ENCODE peak calls at places on chromosome 9, in seven cellular contexts. Y, O, L, M, U, T and H are unnamed samples.
A peak's percentile ranks its signal among the peaks of the same experiment; 100 is the strongest.

GRCh38 chr9:114289571-114290481 is 33.1 kb upstream of the ORM1 start:
- DNase-seq in Y (no peak), O (no peak), L (no peak), M (peak; percentile 32), U (no peak), T (no peak), H (peak; percentile 75)

GRCh38 chr9:76045217-76045616 is 154.7 kb downstream of the PCSK5 start:
- DNase-seq in Y (no peak), O (no peak), L (no peak), M (no peak), U (no peak), T (no peak), H (no peak)

GRCh38 chr9:3900673-3901318 is 375.0 kb upstream of the RFX3 start:
- DNase-seq in Y (no peak), O (no peak), L (no peak), M (peak; percentile 62), U (no peak), T (no peak), H (no peak)

GRCh38 chr9:2014696-2015580 is at the start of gene SMARCA2:
- DNase-seq in Y (peak; percentile 96), O (peak; percentile 95), L (peak; percentile 97), M (peak; percentile 99), U (peak; percentile 84), T (peak; percentile 93), H (peak; percentile 98)

GRCh38 chr9:115765060-115765459 is 388.5 kb upstream of the PAPPA start:
- DNase-seq in Y (no peak), O (no peak), L (no peak), M (no peak), U (no peak), T (no peak), H (no peak)

GRCh38 chr9:84340535-84340934 is at the start of gene SLC28A3:
- DNase-seq in Y (peak; percentile 29), O (no peak), L (no peak), M (no peak), U (no peak), T (no peak), H (no peak)

GRCh38 chr9:15513335-15513734 is 2.6 kb upstream of the PSIP1 start:
- DNase-seq in Y (no peak), O (no peak), L (peak; percentile 27), M (no peak), U (no peak), T (peak; percentile 50), H (no peak)

GRCh38 chr9:76893395-76893932 is 12.4 kb downstream of the PRUNE2 start:
- DNase-seq in Y (no peak), O (no peak), L (no peak), M (no peak), U (no peak), T (no peak), H (no peak)

GRCh38 chr9:100322954-100323536 is 29.7 kb downstream of the TEX10 start:
- DNase-seq in Y (peak; percentile 38), O (no peak), L (peak; percentile 72), M (no peak), U (no peak), T (peak; percentile 44), H (no peak)

GRCh38 chr9:16726718-16727451 is 143.6 kb downstream of the BNC2 start:
- DNase-seq in Y (peak; percentile 62), O (peak; percentile 64), L (peak; percentile 94), M (peak; percentile 79), U (no peak), T (peak; percentile 71), H (peak; percentile 93)

GRCh38 chr9:76456202-76456926 is 2.6 kb upstream of the GCNT1 start:
- DNase-seq in Y (peak; percentile 86), O (no peak), L (peak; percentile 28), M (no peak), U (no peak), T (peak; percentile 7), H (no peak)

GRCh38 chr9:36980148-36980974 is 53.7 kb downstream of the PAX5 start:
- DNase-seq in Y (no peak), O (no peak), L (no peak), M (no peak), U (no peak), T (peak; percentile 48), H (no peak)

GRCh38 chr9:93088656-93089015 is 7.4 kb upstream of the CARD19 start:
- DNase-seq in Y (no peak), O (no peak), L (no peak), M (peak; percentile 9), U (no peak), T (no peak), H (peak; percentile 38)

GRCh38 chr9:81037889-81038288 is 651.5 kb downstream of the TLE1 start:
- DNase-seq in Y (no peak), O (no peak), L (no peak), M (no peak), U (no peak), T (no peak), H (no peak)

GRCh38 chr9:70044450-70045307 is 1.0 kb downstream of the MAMDC2 start:
- DNase-seq in Y (peak; percentile 31), O (no peak), L (peak; percentile 57), M (no peak), U (no peak), T (no peak), H (no peak)

GRCh38 chr9:77756449-77756848 is 108.3 kb upstream of the GNA14 start:
- DNase-seq in Y (no peak), O (no peak), L (peak; percentile 26), M (no peak), U (no peak), T (peak; percentile 37), H (no peak)

GRCh38 chr9:26356491-26356890 is 536.1 kb downstream of the CAAP1 start:
- DNase-seq in Y (no peak), O (no peak), L (no peak), M (no peak), U (no peak), T (no peak), H (no peak)

GRCh38 chr9:882416-882931 is 41.0 kb downstream of the DMRT1 start:
- DNase-seq in Y (no peak), O (no peak), L (no peak), M (no peak), U (no peak), T (no peak), H (no peak)
- TF ChIP-seq CTCF in Y (no peak), O (no peak), L (no peak), M (no peak), U (no peak), T (peak; percentile 36), H (no peak)

DNA sequence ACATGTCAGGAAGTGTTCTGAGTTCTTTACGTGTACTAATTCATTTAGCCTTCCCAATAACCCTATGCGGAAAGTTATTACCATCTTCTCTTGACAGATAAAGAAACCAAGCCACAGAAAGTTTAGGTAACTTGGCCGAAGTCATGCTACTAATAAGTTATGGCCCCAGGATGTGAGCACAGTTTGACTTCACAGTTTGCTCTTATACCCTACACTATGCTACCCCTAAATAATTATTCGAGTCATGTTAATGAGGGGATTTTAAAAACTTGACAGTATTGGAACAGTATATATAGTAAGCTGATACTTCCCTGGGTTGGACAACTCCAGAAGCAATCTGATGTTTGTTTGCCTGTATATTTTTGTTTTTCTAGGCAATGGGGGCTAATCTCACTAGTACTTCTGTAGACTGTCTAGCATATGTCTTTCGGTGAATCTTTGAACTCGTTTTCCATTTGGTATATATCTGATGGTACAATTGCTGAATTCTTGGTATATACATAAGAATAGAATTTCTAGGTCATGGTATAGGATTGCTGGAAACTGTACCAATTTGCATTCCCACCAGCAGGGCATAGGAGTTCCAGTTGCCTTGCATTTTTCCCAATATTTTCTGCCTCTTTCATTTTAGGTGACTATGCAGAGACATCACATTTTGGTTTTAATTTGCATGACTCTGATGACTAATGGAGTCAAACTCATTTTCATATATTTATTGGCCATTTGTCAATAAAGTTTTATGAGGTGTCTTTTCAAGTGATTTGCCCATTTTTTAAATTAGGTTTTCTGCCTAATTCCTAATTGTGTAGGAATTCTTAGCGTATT is 29.2 kb upstream of the PDCD1LG2 start:
- DNase-seq in Y (no peak), O (no peak), L (no peak), M (no peak), U (no peak), T (no peak), H (no peak)
- TF ChIP-seq CTCF in Y (no peak), O (peak; percentile 17), L (peak; percentile 23), M (no peak), U (peak; percentile 19), T (no peak), H (peak; percentile 44)

GRCh38 chr9:109143881-109144562 is 23.0 kb downstream of the FRRS1L start:
- DNase-seq in Y (no peak), O (no peak), L (peak; percentile 40), M (no peak), U (no peak), T (peak; percentile 61), H (no peak)
- TF ChIP-seq CTCF in Y (no peak), O (no peak), L (peak; percentile 50), M (peak; percentile 24), U (peak; percentile 41), T (peak; percentile 47), H (peak; percentile 54)

DNA sequence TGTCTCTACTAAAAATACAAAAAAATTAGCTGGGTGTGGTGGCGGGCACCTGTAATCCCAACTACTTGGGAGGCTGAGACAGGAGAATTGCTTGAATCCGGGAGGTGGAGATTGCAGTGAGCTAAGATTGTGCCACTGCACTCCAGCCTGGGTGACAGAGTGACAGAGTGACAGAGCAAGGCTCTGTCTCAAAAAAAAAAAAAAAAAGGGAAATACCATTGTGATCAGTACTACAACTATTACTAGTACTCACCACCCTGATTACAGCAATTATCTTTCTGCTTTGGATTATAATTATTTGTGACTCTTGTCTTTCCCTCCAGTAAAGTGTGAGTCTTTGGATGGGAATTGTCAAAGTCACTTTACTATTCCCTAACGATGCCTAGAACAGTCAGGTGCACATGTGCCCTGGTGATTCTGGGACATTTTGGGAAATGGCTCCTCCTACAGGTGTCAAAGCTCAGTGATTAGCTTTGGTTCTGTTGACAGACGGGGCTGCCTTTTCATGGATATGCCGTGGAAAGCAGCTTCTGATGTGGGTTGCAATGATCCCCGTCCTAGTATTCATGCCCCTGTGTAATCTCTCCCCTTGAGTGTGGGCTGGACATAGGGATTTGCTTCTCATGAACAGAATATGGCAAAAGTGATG is 31.8 kb upstream of the FRRS1L start:
- DNase-seq in Y (no peak), O (no peak), L (no peak), M (no peak), U (no peak), T (peak; percentile 28), H (no peak)
- TF ChIP-seq CTCF in Y (no peak), O (peak; percentile 16), L (no peak), M (no peak), U (peak; percentile 24), T (peak; percentile 45), H (peak; percentile 24)

GRCh38 chr9:87089963-87090362 is 142.7 kb upstream of the GAS1 start:
- DNase-seq in Y (no peak), O (no peak), L (no peak), M (no peak), U (no peak), T (no peak), H (no peak)
- TF ChIP-seq CTCF in Y (no peak), O (no peak), L (no peak), M (no peak), U (no peak), T (no peak), H (peak; percentile 39)

DNA sequence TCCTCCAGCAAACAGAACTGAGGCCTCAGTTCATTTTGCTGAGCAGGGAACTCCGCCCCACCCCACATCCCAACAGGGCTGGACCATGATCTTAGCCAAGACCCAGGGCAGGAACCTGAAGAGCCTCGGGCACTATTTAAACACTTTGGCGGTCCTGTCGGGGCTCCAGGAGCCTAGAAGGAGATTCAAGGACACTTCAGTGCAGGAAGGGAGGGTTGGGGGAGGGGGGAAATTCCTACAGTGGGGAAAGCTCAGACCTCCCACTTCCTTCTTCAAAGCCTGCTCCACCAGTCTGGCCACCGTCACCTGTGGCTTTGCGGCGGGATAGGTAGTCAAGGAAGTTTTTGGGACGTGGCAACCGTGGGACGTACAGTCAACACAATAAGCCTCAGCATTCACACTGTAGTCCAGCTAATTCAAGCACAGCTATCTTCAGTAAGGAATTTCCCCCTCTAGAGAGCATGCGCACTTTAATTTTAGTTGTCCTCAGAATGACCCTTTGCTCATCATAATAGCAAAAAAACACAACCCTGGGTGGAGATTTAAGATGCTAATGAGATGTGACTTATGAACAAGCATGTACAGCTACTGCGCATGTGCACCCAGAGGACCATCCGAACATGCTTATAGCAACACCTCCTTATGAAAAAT is 30.9 kb downstream of the S1PR3 start:
- DNase-seq in Y (peak; percentile 86), O (no peak), L (peak; percentile 88), M (peak; percentile 91), U (no peak), T (peak; percentile 72), H (no peak)
- TF ChIP-seq CTCF in Y (no peak), O (no peak), L (no peak), M (no peak), U (no peak), T (no peak), H (no peak)